ENCODE peak calls at places on chromosomes 13 and 19, in nine cellular contexts. One of them, this sample, is unnamed.

GRCh38 chr19:47778089-47778953 is at the start of gene SELENOW:
- DNase-seq in GOT3: peak
- DNase-seq in myocyte: peak
- DNase-seq in stomach: peak
- DNase-seq in ovary: peak
- DNase-seq in GDM1: peak
- DNase-seq in NCI-H2029: peak
- DNase-seq in activated naive CD4-positive, alpha-beta T cell treated with Interleukin-2 at 50 U/mL for 16 hours: peak
- DNase-seq in spleen: peak
- DNase-seq in this sample: peak

GRCh38 chr19:9799162-9799561 is 19.7 kb downstream of the FBXL12 start:
- DNase-seq in GOT3: no peak
- DNase-seq in myocyte: no peak
- DNase-seq in stomach: no peak
- DNase-seq in ovary: no peak
- DNase-seq in GDM1: no peak
- DNase-seq in NCI-H2029: no peak
- DNase-seq in activated naive CD4-positive, alpha-beta T cell treated with Interleukin-2 at 50 U/mL for 16 hours: no peak
- DNase-seq in spleen: peak
- DNase-seq in this sample: no peak

GRCh38 chr13:49395416-49396277 is 48.2 kb downstream of the CAB39L start:
- DNase-seq in GOT3: no peak
- DNase-seq in myocyte: peak
- DNase-seq in stomach: no peak
- DNase-seq in ovary: no peak
- DNase-seq in GDM1: no peak
- DNase-seq in NCI-H2029: no peak
- DNase-seq in activated naive CD4-positive, alpha-beta T cell treated with Interleukin-2 at 50 U/mL for 16 hours: no peak
- DNase-seq in spleen: no peak
- DNase-seq in this sample: peak

GRCh38 chr13:68185767-68186166 is 955.6 kb upstream of the PCDH9 start:
- DNase-seq in GOT3: no peak
- DNase-seq in myocyte: no peak
- DNase-seq in stomach: no peak
- DNase-seq in ovary: no peak
- DNase-seq in GDM1: no peak
- DNase-seq in NCI-H2029: no peak
- DNase-seq in activated naive CD4-positive, alpha-beta T cell treated with Interleukin-2 at 50 U/mL for 16 hours: no peak
- DNase-seq in spleen: no peak
- DNase-seq in this sample: peak

GRCh38 chr19:47032171-47032811 is 12.7 kb downstream of the NPAS1 start:
- DNase-seq in GOT3: no peak
- DNase-seq in myocyte: no peak
- DNase-seq in stomach: peak
- DNase-seq in ovary: no peak
- DNase-seq in GDM1: no peak
- DNase-seq in NCI-H2029: peak
- DNase-seq in activated naive CD4-positive, alpha-beta T cell treated with Interleukin-2 at 50 U/mL for 16 hours: peak
- DNase-seq in spleen: peak
- DNase-seq in this sample: no peak

GRCh38 chr19:5046339-5047039 is 77.6 kb downstream of the KDM4B start:
- DNase-seq in GOT3: no peak
- DNase-seq in myocyte: peak
- DNase-seq in stomach: peak
- DNase-seq in ovary: no peak
- DNase-seq in GDM1: no peak
- DNase-seq in NCI-H2029: peak
- DNase-seq in activated naive CD4-positive, alpha-beta T cell treated with Interleukin-2 at 50 U/mL for 16 hours: no peak
- DNase-seq in spleen: peak
- DNase-seq in this sample: peak

GRCh38 chr13:60448907-60449510 is 52.0 kb downstream of the TDRD3 start:
- DNase-seq in GOT3: no peak
- DNase-seq in myocyte: peak
- DNase-seq in stomach: no peak
- DNase-seq in ovary: no peak
- DNase-seq in GDM1: peak
- DNase-seq in NCI-H2029: no peak
- DNase-seq in activated naive CD4-positive, alpha-beta T cell treated with Interleukin-2 at 50 U/mL for 16 hours: no peak
- DNase-seq in spleen: no peak
- DNase-seq in this sample: peak

GRCh38 chr19:18254546-18255500 is 19.4 kb downstream of the IQCN start:
- DNase-seq in GOT3: no peak
- DNase-seq in myocyte: no peak
- DNase-seq in stomach: peak
- DNase-seq in ovary: no peak
- DNase-seq in GDM1: no peak
- DNase-seq in NCI-H2029: peak
- DNase-seq in activated naive CD4-positive, alpha-beta T cell treated with Interleukin-2 at 50 U/mL for 16 hours: no peak
- DNase-seq in spleen: no peak
- DNase-seq in this sample: no peak

GRCh38 chr19:38975861-38976271 is 324 bp upstream of the FBXO17 start:
- DNase-seq in GOT3: no peak
- DNase-seq in myocyte: peak
- DNase-seq in stomach: no peak
- DNase-seq in ovary: no peak
- DNase-seq in GDM1: no peak
- DNase-seq in NCI-H2029: no peak
- DNase-seq in activated naive CD4-positive, alpha-beta T cell treated with Interleukin-2 at 50 U/mL for 16 hours: no peak
- DNase-seq in spleen: no peak
- DNase-seq in this sample: peak

GRCh38 chr19:10318807-10319426 is 3.1 kb upstream of the FDX2 start:
- DNase-seq in GOT3: no peak
- DNase-seq in myocyte: no peak
- DNase-seq in stomach: no peak
- DNase-seq in ovary: no peak
- DNase-seq in GDM1: no peak
- DNase-seq in NCI-H2029: no peak
- DNase-seq in activated naive CD4-positive, alpha-beta T cell treated with Interleukin-2 at 50 U/mL for 16 hours: no peak
- DNase-seq in spleen: no peak
- DNase-seq in this sample: no peak

GRCh38 chr19:15418112-15418587 is 638 bp downstream of the AKAP8L start:
- DNase-seq in GOT3: no peak
- DNase-seq in myocyte: no peak
- DNase-seq in stomach: no peak
- DNase-seq in ovary: no peak
- DNase-seq in GDM1: no peak
- DNase-seq in NCI-H2029: no peak
- DNase-seq in activated naive CD4-positive, alpha-beta T cell treated with Interleukin-2 at 50 U/mL for 16 hours: no peak
- DNase-seq in spleen: no peak
- DNase-seq in this sample: peak

GRCh38 chr19:3984584-3984907 is 717 bp downstream of the EEF2 start:
- DNase-seq in GOT3: no peak
- DNase-seq in myocyte: no peak
- DNase-seq in stomach: no peak
- DNase-seq in ovary: peak
- DNase-seq in GDM1: no peak
- DNase-seq in NCI-H2029: no peak
- DNase-seq in activated naive CD4-positive, alpha-beta T cell treated with Interleukin-2 at 50 U/mL for 16 hours: no peak
- DNase-seq in spleen: no peak
- DNase-seq in this sample: no peak